ENCODE peak calls at places on chromosome 6, in six cellular contexts. N is hepatocyte; O is lower lobe of right lung; H is CD8-positive, alpha-beta memory T cell; C is effector memory CD4-positive, alpha-beta T cell; S is heart left ventricle. X is an unnamed sample.

GRCh38 chr6:165988757-165989456 is 178.7 kb downstream of the TBXT start:
- DNase-seq in N (no peak), O (no peak), H (no peak), C (no peak), S (no peak), X (no peak)

GRCh38 chr6:35094183-35094582 is 47.0 kb downstream of the TCP11 start:
- DNase-seq in N (no peak), O (no peak), H (no peak), C (no peak), S (no peak), X (peak; percentile 18)

GRCh38 chr6:170096191-170096802 is 194.6 kb downstream of the DLL1 start:
- DNase-seq in N (no peak), O (no peak), H (no peak), C (no peak), S (no peak), X (no peak)

GRCh38 chr6:2245954-2246863 is 804 bp upstream of the GMDS start:
- DNase-seq in N (peak; percentile 90), O (peak; percentile 74), H (peak; percentile 31), C (peak; percentile 38), S (peak; percentile 43), X (peak; percentile 37)

GRCh38 chr6:31352497-31353368 is 4.2 kb downstream of the HLA-B start:
- DNase-seq in N (no peak), O (no peak), H (peak; percentile 53), C (peak; percentile 34), S (no peak), X (no peak)

GRCh38 chr6:118319890-118320289 is 228.2 kb upstream of the PLN start:
- DNase-seq in N (no peak), O (no peak), H (no peak), C (no peak), S (no peak), X (no peak)

GRCh38 chr6:79084693-79085092 is 6.6 kb upstream of the PHIP start:
- DNase-seq in N (no peak), O (no peak), H (no peak), C (no peak), S (no peak), X (no peak)

GRCh38 chr6:168164462-168165061 is 85.5 kb upstream of the FRMD1 start:
- DNase-seq in N (no peak), O (no peak), H (no peak), C (no peak), S (no peak), X (no peak)

GRCh38 chr6:105067329-105067728 is 110.4 kb downstream of the LIN28B start:
- DNase-seq in N (no peak), O (no peak), H (no peak), C (no peak), S (no peak), X (no peak)

GRCh38 chr6:18752278-18753057 is 365.3 kb downstream of the RNF144B start:
- DNase-seq in N (no peak), O (no peak), H (no peak), C (no peak), S (no peak), X (no peak)

GRCh38 chr6:169577974-169578373 is 123.9 kb downstream of the WDR27 start:
- DNase-seq in N (no peak), O (no peak), H (no peak), C (no peak), S (no peak), X (no peak)

GRCh38 chr6:33320315-33321181 is 3.0 kb upstream of the ZBTB22 start:
- DNase-seq in N (peak; percentile 44), O (no peak), H (no peak), C (no peak), S (peak; percentile 68), X (no peak)

GRCh38 chr6:111591370-111591900 is 14.2 kb downstream of the TRAF3IP2 start:
- DNase-seq in N (peak; percentile 90), O (peak; percentile 91), H (no peak), C (no peak), S (peak; percentile 80), X (peak; percentile 26)

GRCh38 chr6:108916026-108916689 is 67.9 kb downstream of the ARMC2 start:
- DNase-seq in N (no peak), O (no peak), H (no peak), C (no peak), S (no peak), X (no peak)

GRCh38 chr6:108915258-108915657 is 67.0 kb downstream of the ARMC2 start:
- DNase-seq in N (no peak), O (no peak), H (no peak), C (no peak), S (no peak), X (no peak)

GRCh38 chr6:108914235-108915022 is 66.2 kb downstream of the ARMC2 start:
- DNase-seq in N (no peak), O (no peak), H (peak; percentile 50), C (peak; percentile 29), S (no peak), X (peak; percentile 26)
- H3K27ac ChIP-seq in N (no peak overlapping the region), O (no peak overlapping the region), H (no peak overlapping the region), C (no peak overlapping the region), S (no peak overlapping the region), X (no peak overlapping the region)

GRCh38 chr6:6004147-6004995 is 2.4 kb downstream of the NRN1 start:
- DNase-seq in N (no peak), O (no peak), H (no peak), C (no peak), S (no peak), X (no peak)
- H3K4me3 ChIP-seq in N (no peak overlapping the region), O (peak overlapping the region; percentile 57), H (peak overlapping the region; percentile 39), C (peak overlapping the region; percentile 55), S (peak overlapping the region; percentile 61), X (peak overlapping the region; percentile 56)

GRCh38 chr6:27517928-27518787 is 45.3 kb upstream of the ZNF184 start:
- DNase-seq in N (no peak), O (no peak), H (no peak), C (no peak), S (no peak), X (no peak)
- H3K27ac ChIP-seq in N (peak overlapping the region; percentile 82), O (peak overlapping the region; percentile 90), H (peak overlapping the region; percentile 85), C (peak overlapping the region; percentile 59), S (no peak overlapping the region), X (peak overlapping the region; percentile 83)

GRCh38 chr6:43187821-43188220 is 5.8 kb downstream of the CUL9 start:
- DNase-seq in N (no peak), O (no peak), H (no peak), C (no peak), S (no peak), X (no peak)

GRCh38 chr6:43186706-43187105 is 4.7 kb downstream of the CUL9 start:
- DNase-seq in N (no peak), O (no peak), H (no peak), C (no peak), S (no peak), X (no peak)

GRCh38 chr6:43188426-43188825 is 6.4 kb downstream of the CUL9 start:
- DNase-seq in N (no peak), O (no peak), H (no peak), C (no peak), S (no peak), X (no peak)

GRCh38 chr6:43192911-43193310 is 10.9 kb downstream of the CUL9 start:
- DNase-seq in N (no peak), O (no peak), H (no peak), C (no peak), S (no peak), X (no peak)

GRCh38 chr6:43189905-43190304 is 7.9 kb downstream of the CUL9 start:
- DNase-seq in N (no peak), O (no peak), H (no peak), C (no peak), S (no peak), X (no peak)
- H3K4me3 ChIP-seq in N (no peak overlapping the region), O (no peak overlapping the region), H (no peak overlapping the region), C (no peak overlapping the region), S (no peak overlapping the region), X (no peak overlapping the region)

X was measured in HL-60.